ENCODE peak calls at places on chromosomes 2 and 18, in four cellular contexts. L is Kasumi-1, M is iPS-NIHi11, G is PC-9. F is an unnamed sample.
A peak's percentile ranks its signal among the peaks of the same experiment; 100 is the strongest.

GRCh38 chr2:58047373-58047674 is 718 bp downstream of the VRK2 start:
- DNase-seq in L (no peak), M (no peak), G (no peak), F (no peak)

GRCh38 chr18:13035249-13035914 is 44.2 kb downstream of the CEP192 start:
- DNase-seq in L (no peak), M (no peak), G (no peak), F (no peak)

GRCh38 chr2:95386031-95386430 is 16.5 kb upstream of the FAHD2A start:
- DNase-seq in L (no peak), M (no peak), G (no peak), F (no peak)

GRCh38 chr2:134763164-134763710 is 44.4 kb upstream of the TMEM163 start:
- DNase-seq in L (no peak), M (no peak), G (no peak), F (no peak)

GRCh38 chr18:34222025-34222395 is 2.7 kb downstream of the NOL4 start:
- DNase-seq in L (no peak), M (peak; percentile 21), G (no peak), F (no peak)

GRCh38 chr2:112055833-112056625 is 960 bp downstream of the TMEM87B start:
- DNase-seq in L (peak; percentile 93), M (peak; percentile 53), G (peak; percentile 58), F (no peak)

GRCh38 chr2:129748653-129749052 is 230.8 kb upstream of the RAB6C start:
- DNase-seq in L (peak; percentile 32), M (peak; percentile 63), G (no peak), F (no peak)

GRCh38 chr2:27071990-27072830 is 756 bp upstream of the OST4 start:
- DNase-seq in L (peak; percentile 63), M (peak; percentile 74), G (no peak), F (no peak)

GRCh38 chr18:13179566-13180113 is 38.9 kb upstream of the LDLRAD4 start:
- DNase-seq in L (no peak), M (no peak), G (no peak), F (no peak)

GRCh38 chr18:58058720-58059119 is 14.7 kb downstream of the NEDD4L start:
- DNase-seq in L (no peak), M (no peak), G (no peak), F (no peak)

GRCh38 chr2:37453024-37453423 is 108.6 kb downstream of the QPCT start:
- DNase-seq in L (no peak), M (no peak), G (no peak), F (no peak)

GRCh38 chr2:55992465-55992864 is 68.9 kb upstream of the EFEMP1 start:
- DNase-seq in L (no peak), M (no peak), G (peak; percentile 63), F (no peak)

GRCh38 chr2:46650556-46651001 is 171.2 kb downstream of the TMEM247 start:
- DNase-seq in L (peak; percentile 85), M (peak; percentile 75), G (peak; percentile 61), F (peak; percentile 41)

GRCh38 chr2:43158259-43158880 is 68.0 kb downstream of the ZFP36L2 start:
- DNase-seq in L (peak; percentile 84), M (peak; percentile 42), G (peak; percentile 75), F (no peak)

GRCh38 chr18:48391863-48392262 is 17.3 kb downstream of the ZBTB7C start:
- DNase-seq in L (no peak), M (no peak), G (no peak), F (no peak)

GRCh38 chr18:31821452-31822171 is 60.9 kb upstream of the SLC25A52 start:
- DNase-seq in L (no peak), M (no peak), G (no peak), F (no peak)

GRCh38 chr2:180359522-180360282 is 352.6 kb upstream of the CWC22 start:
- DNase-seq in L (peak; percentile 19), M (no peak), G (peak; percentile 79), F (no peak)

GRCh38 chr2:25275575-25275965 is 66.2 kb downstream of the DNMT3A start:
- DNase-seq in L (no peak), M (no peak), G (no peak), F (no peak)

GRCh38 chr2:219430633-219431615 is 3.7 kb upstream of the SPEG start:
- DNase-seq in L (no peak), M (no peak), G (no peak), F (no peak)

GRCh38 chr2:149559341-149560068 is 28.1 kb downstream of the MMADHC start:
- DNase-seq in L (no peak), M (no peak), G (no peak), F (no peak)

GRCh38 chr2:151102196-151102692 is 159.4 kb downstream of the RBM43 start:
- DNase-seq in L (no peak), M (no peak), G (no peak), F (no peak)

GRCh38 chr18:49491534-49491856 is 4.5 kb upstream of the C18orf32 start:
- DNase-seq in L (peak; percentile 18), M (no peak), G (no peak), F (no peak)

GRCh38 chr2:101679801-101680487 is 17.6 kb upstream of the MAP4K4 start:
- DNase-seq in L (no peak), M (no peak), G (no peak), F (no peak)

GRCh38 chr2:6917761-6918421 is 679 bp downstream of the RNF144A start:
- DNase-seq in L (no peak), M (no peak), G (no peak), F (no peak)

GRCh38 chr2:147288131-147288530 is 556.7 kb upstream of the ACVR2A start:
- DNase-seq in L (no peak), M (no peak), G (no peak), F (peak; percentile 1)

GRCh38 chr2:109348645-109349554 is 219.9 kb downstream of the SH3RF3 start:
- DNase-seq in L (peak; percentile 87), M (no peak), G (no peak), F (peak; percentile 59)

GRCh38 chr2:27170569-27171337 is 21.9 kb downstream of the TCF23 start:
- DNase-seq in L (no peak), M (no peak), G (no peak), F (no peak)